ENCODE peak calls at places on chromosomes 12 and 14, in five cellular contexts. A is hepatocyte, R is BE2C, E is lower lobe of right lung, D is fibroblast of lung. N is an unnamed sample.
A peak's percentile ranks its signal among the peaks of the same experiment; 100 is the strongest.

GRCh38 chr14:55513491-55513890 is 66.5 kb upstream of the KTN1 start:
- DNase-seq in A (no peak), R (no peak), E (no peak), D (no peak), N (no peak)

GRCh38 chr14:89425931-89426330 is 8.9 kb upstream of the FOXN3 start:
- DNase-seq in A (peak; percentile 39), R (no peak), E (no peak), D (peak; percentile 99), N (peak; percentile 94)

GRCh38 chr12:3496964-3497363 is 6.0 kb downstream of the PRMT8 start:
- DNase-seq in A (peak; percentile 22), R (no peak), E (no peak), D (no peak), N (no peak)

GRCh38 chr12:19388131-19388549 is 51.2 kb upstream of the AEBP2 start:
- DNase-seq in A (no peak), R (no peak), E (no peak), D (no peak), N (peak; percentile 10)

GRCh38 chr14:23929822-23930294 is 23.7 kb upstream of the DHRS4 start:
- DNase-seq in A (peak; percentile 87), R (peak; percentile 83), E (peak; percentile 60), D (peak; percentile 55), N (peak; percentile 14)

GRCh38 chr14:39175445-39176262 is 600 bp downstream of the PNN start:
- DNase-seq in A (peak; percentile 58), R (peak; percentile 54), E (no peak), D (peak; percentile 43), N (no peak)

GRCh38 chr12:17148706-17149105 is 542.7 kb upstream of the LMO3 start:
- DNase-seq in A (no peak), R (peak; percentile 9), E (no peak), D (no peak), N (no peak)

GRCh38 chr14:44639986-44640385 is 132.9 kb upstream of the FSCB start:
- DNase-seq in A (no peak), R (no peak), E (no peak), D (no peak), N (no peak)

GRCh38 chr12:99911967-99912366 is 72.8 kb downstream of the ANKS1B start:
- DNase-seq in A (no peak), R (no peak), E (no peak), D (peak; percentile 22), N (peak; percentile 16)

GRCh38 chr12:6423267-6424007 is 21.3 kb upstream of the CD27 start:
- DNase-seq in A (peak; percentile 93), R (peak; percentile 81), E (peak; percentile 89), D (peak; percentile 82), N (peak; percentile 72)

GRCh38 chr12:75526655-75527511 is 15.5 kb upstream of the KRR1 start:
- DNase-seq in A (peak; percentile 57), R (peak; percentile 23), E (no peak), D (peak; percentile 59), N (peak; percentile 7)

GRCh38 chr12:39368891-39369290 is 74.0 kb downstream of the KIF21A start:
- DNase-seq in A (no peak), R (no peak), E (no peak), D (peak; percentile 22), N (no peak)

GRCh38 chr14:41749425-41749824 is 142.7 kb downstream of the LRFN5 start:
- DNase-seq in A (no peak), R (no peak), E (no peak), D (peak; percentile 1), N (no peak)

GRCh38 chr14:31071151-31071550 is 45.0 kb upstream of the STRN3 start:
- DNase-seq in A (no peak), R (no peak), E (no peak), D (peak; percentile 55), N (no peak)

GRCh38 chr14:95620659-95621059 is 65.6 kb upstream of the TCL1B start:
- DNase-seq in A (no peak), R (no peak), E (no peak), D (no peak), N (no peak)

GRCh38 chr14:74567219-74567618 is 44.8 kb downstream of the LTBP2 start:
- DNase-seq in A (no peak), R (no peak), E (no peak), D (no peak), N (no peak)

GRCh38 chr14:105316968-105317498 is 2.5 kb downstream of the PACS2 start:
- DNase-seq in A (no peak), R (no peak), E (no peak), D (no peak), N (no peak)
- H3K4me3 ChIP-seq in A (no peak overlapping the region), R (no peak overlapping the region), E (no peak overlapping the region), D (no peak overlapping the region), N (no peak overlapping the region)

DNA sequence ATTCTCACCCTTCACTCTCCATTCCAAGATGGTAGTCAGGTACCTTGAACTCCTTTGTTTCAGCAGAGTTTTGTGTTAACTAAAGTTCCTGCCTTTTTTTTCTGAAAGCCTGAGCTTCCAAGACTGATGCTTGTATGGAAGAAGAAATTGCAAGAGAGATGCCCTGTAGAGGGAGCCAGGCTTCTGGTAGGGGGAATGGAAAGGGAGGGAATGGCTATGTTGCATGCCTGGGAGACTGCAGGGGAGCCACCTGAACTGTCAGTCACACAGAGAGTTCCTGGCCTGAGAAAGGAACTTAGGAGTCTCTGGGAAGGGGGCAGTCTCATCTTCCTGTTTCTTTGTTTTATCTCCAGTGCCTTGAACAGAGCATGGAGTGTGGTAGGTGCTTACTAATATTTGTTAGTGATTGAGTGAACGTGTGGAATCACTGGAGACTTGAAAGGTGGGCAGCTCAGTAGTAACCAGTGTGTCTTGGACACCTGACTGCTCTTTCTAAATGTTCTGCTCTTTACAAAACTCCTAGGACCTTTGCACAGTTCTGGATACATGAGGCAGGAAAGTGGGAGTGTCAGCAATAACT is 132.2 kb downstream of the ANO4 start:
- DNase-seq in A (peak; percentile 68), R (peak; percentile 9), E (no peak), D (peak; percentile 35), N (no peak)
- TF ChIP-seq CTCF in A (peak; percentile 45), R (peak; percentile 35), E (no peak), D (peak; percentile 36), N (peak; percentile 61)

DNA sequence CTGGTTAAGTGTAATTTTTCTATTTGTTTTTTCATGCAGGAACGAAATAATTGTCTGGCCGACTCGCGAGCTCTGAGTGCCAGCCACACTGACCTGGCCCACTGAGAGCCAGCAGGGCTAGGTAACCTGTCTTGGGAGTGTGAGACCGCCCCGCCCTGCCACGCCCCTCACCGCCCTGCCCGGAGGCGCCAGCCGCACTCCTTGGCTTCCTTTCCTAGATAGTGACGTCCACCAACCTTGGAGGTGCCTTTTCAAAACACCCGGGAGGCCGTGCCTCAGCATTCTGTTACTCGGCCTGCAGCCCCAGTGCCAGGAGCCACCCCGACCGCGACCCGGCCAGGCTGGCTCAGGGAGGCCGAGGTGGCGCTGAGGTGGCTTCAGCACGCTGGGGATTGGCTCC is 21.7 kb downstream of the XRCC3 start:
- DNase-seq in A (no peak), R (no peak), E (peak; percentile 86), D (no peak), N (no peak)
- H3K4me3 ChIP-seq in A (no peak overlapping the region), R (no peak overlapping the region), E (no peak overlapping the region), D (no peak overlapping the region), N (no peak overlapping the region)

GRCh38 chr14:59483819-59484610 is at the start of the genes JKAMP and L3HYPDH:
- DNase-seq in A (peak; percentile 99), R (peak; percentile 99), E (peak; percentile 99), D (peak; percentile 94), N (peak; percentile 73)
- TF ChIP-seq CTCF in A (peak; percentile 68), R (peak; percentile 62), E (peak; percentile 71), D (peak; percentile 60), N (peak; percentile 59)

DNA sequence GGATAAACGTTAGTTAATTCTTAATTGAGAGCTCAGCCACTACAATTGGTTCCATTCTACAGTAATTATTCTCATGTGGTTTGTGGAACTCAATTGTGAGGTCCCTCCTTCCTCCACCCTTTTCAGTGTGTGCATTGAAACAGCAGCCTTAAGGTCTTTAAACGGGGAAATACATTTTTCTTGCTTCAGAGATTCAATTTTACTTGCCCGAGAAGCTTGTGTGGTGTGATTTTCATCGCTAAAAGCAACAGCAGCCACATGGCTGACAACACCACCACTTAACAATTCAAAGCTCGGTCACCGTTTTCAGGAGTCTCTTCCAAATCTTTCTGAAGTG is 733 bp upstream of the PPFIBP1 start:
- DNase-seq in A (no peak), R (no peak), E (no peak), D (no peak), N (no peak)
- H3K4me3 ChIP-seq in A (peak overlapping the region; percentile 26), R (peak overlapping the region; percentile 83), E (peak overlapping the region; percentile 92), D (peak overlapping the region; percentile 83), N (peak overlapping the region; percentile 67)

GRCh38 chr14:69002069-69002468 is 23.0 kb upstream of the ACTN1 start:
- DNase-seq in A (peak; percentile 40), R (no peak), E (no peak), D (no peak), N (no peak)
- TF ChIP-seq CTCF in A (peak; percentile 28), R (peak; percentile 42), E (peak; percentile 36), D (no peak), N (no peak)

DNA sequence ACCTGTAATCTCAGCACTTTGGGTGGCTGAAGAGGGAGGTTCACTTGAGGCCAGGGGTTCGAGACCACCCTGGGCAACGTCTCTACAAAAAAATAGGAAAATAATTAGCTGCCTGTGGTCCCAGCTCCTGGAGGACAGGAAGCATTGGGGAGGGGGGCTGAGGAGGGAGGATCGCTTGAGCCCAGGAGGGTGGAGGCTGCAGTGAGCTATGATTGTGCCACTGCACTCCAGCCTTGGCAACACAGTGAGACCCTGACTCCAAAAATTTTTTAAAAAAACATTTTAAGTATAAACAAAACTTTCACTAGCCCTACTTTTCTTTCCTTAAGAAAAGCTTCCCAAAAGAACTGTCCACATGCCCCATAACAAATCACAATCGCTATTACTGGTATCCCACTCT is 1.6 kb downstream of the L2HGDH start:
- DNase-seq in A (no peak), R (no peak), E (no peak), D (no peak), N (no peak)
- H3K4me3 ChIP-seq in A (no peak overlapping the region), R (no peak overlapping the region), E (no peak overlapping the region), D (no peak overlapping the region), N (no peak overlapping the region)

DNA sequence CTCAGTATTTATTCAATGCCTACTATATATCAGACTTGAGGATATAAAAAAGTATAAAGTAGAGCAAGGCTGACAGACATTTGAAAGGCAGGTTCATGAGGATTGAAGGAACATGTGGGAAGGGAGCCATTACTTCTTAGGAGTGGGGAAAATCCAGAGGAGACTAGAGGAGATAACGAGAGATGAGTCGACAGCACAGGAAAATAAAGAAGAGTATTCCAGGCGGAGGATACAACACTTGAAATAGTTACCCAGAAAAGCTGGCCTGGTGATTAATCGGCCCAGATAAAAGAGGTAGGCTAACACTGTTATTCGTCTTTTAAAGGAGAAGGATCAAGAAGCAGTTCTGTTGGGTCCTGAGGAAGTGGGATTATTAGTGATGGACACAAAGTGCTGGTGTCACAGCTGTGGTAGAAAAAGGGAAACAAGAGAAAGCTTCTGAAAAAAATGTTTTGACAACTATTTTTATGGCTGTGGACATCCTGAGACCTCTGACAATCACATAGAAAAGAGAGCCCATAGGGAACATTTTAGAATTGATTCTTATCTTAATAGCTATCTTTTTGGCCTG is 425.3 kb downstream of the ZFP36L1 start:
- DNase-seq in A (no peak), R (no peak), E (no peak), D (peak; percentile 57), N (no peak)
- TF ChIP-seq CTCF in A (no peak), R (no peak), E (no peak), D (no peak), N (no peak)